ENCODE peak calls at places on chromosomes 7 and 10, in four cellular contexts. One of them, this sample, is unnamed.

GRCh38 chr10:127834791-127835190 is 58.0 kb downstream of the CLRN3 start:
- DNase-seq in gastrocnemius medialis: no peak
- DNase-seq in Panc1: no peak
- DNase-seq in IMR-90: no peak
- DNase-seq in this sample: no peak

GRCh38 chr7:98992076-98992475 is 113.7 kb downstream of the TRRAP start:
- DNase-seq in Panc1: no peak
- DNase-seq in IMR-90: no peak
- DNase-seq in gastrocnemius medialis: no peak
- DNase-seq in this sample: no peak

GRCh38 chr7:131606346-131607290 is 50.2 kb upstream of the PODXL start:
- DNase-seq in gastrocnemius medialis: no peak
- DNase-seq in IMR-90: no peak
- DNase-seq in Panc1: no peak
- DNase-seq in this sample: no peak

GRCh38 chr10:71978476-71978875 is 14.3 kb downstream of the CHST3 start:
- DNase-seq in IMR-90: no peak
- DNase-seq in gastrocnemius medialis: no peak
- DNase-seq in Panc1: no peak
- DNase-seq in this sample: no peak

GRCh38 chr10:38979535-38979934 is 885.4 kb downstream of the ZNF37A start:
- DNase-seq in IMR-90: no peak
- DNase-seq in Panc1: no peak
- DNase-seq in gastrocnemius medialis: no peak
- DNase-seq in this sample: peak; percentile 52

GRCh38 chr7:159103382-159104187 is 41.1 kb downstream of the VIPR2 start:
- DNase-seq in gastrocnemius medialis: no peak
- DNase-seq in Panc1: no peak
- DNase-seq in IMR-90: no peak
- DNase-seq in this sample: no peak

GRCh38 chr7:25093268-25093802 is 31.7 kb downstream of the CYCS start:
- DNase-seq in Panc1: peak; percentile 76
- DNase-seq in IMR-90: peak; percentile 70
- DNase-seq in gastrocnemius medialis: no peak
- DNase-seq in this sample: peak; percentile 82

GRCh38 chr7:155520114-155520513 is 26.2 kb downstream of the CNPY1 start:
- DNase-seq in IMR-90: no peak
- DNase-seq in gastrocnemius medialis: no peak
- DNase-seq in Panc1: no peak
- DNase-seq in this sample: peak; percentile 22

GRCh38 chr10:23099816-23100215 is 4.4 kb downstream of the MSRB2 start:
- DNase-seq in Panc1: no peak
- DNase-seq in gastrocnemius medialis: no peak
- DNase-seq in IMR-90: peak; percentile 7
- DNase-seq in this sample: no peak

GRCh38 chr7:116173051-116174028 is 37.0 kb upstream of the TES start:
- DNase-seq in IMR-90: peak; percentile 69
- DNase-seq in Panc1: peak; percentile 80
- DNase-seq in gastrocnemius medialis: no peak
- DNase-seq in this sample: no peak

GRCh38 chr10:103078676-103079075 is 114.4 kb downstream of the NT5C2 start:
- DNase-seq in gastrocnemius medialis: no peak
- DNase-seq in IMR-90: no peak
- DNase-seq in Panc1: no peak
- DNase-seq in this sample: no peak

GRCh38 chr10:124558901-124559321 is 97.3 kb downstream of the LHPP start:
- DNase-seq in Panc1: no peak
- DNase-seq in IMR-90: peak; percentile 12
- DNase-seq in gastrocnemius medialis: no peak
- DNase-seq in this sample: peak; percentile 71

GRCh38 chr10:86371116-86371515 is 4.5 kb upstream of the GRID1 start:
- DNase-seq in gastrocnemius medialis: no peak
- DNase-seq in Panc1: no peak
- DNase-seq in IMR-90: no peak
- DNase-seq in this sample: no peak

GRCh38 chr7:53325061-53325460 is 289.6 kb downstream of the POM121L12 start:
- DNase-seq in gastrocnemius medialis: no peak
- DNase-seq in IMR-90: no peak
- DNase-seq in Panc1: no peak
- DNase-seq in this sample: no peak

GRCh38 chr10:77173615-77174461 is 463.8 kb downstream of the KCNMA1 start:
- DNase-seq in Panc1: no peak
- DNase-seq in gastrocnemius medialis: peak; percentile 42
- DNase-seq in IMR-90: peak; percentile 79
- DNase-seq in this sample: peak; percentile 71

GRCh38 chr7:6433814-6434630 is 13.7 kb downstream of the DAGLB start:
- DNase-seq in IMR-90: no peak
- DNase-seq in gastrocnemius medialis: no peak
- DNase-seq in Panc1: no peak
- DNase-seq in this sample: no peak

GRCh38 chr7:44273681-44274622 is 51.4 kb downstream of the CAMK2B start:
- DNase-seq in IMR-90: no peak
- DNase-seq in gastrocnemius medialis: no peak
- DNase-seq in Panc1: no peak
- DNase-seq in this sample: peak; percentile 58

GRCh38 chr10:54133201-54133600 is 667.8 kb downstream of the PCDH15 start:
- DNase-seq in gastrocnemius medialis: no peak
- DNase-seq in Panc1: no peak
- DNase-seq in IMR-90: no peak
- DNase-seq in this sample: no peak

GRCh38 chr10:126013489-126014281 is 117.3 kb downstream of the FANK1 start:
- DNase-seq in IMR-90: peak; percentile 96
- DNase-seq in gastrocnemius medialis: no peak
- DNase-seq in Panc1: peak; percentile 43
- DNase-seq in this sample: peak; percentile 41

GRCh38 chr7:31553636-31554035 is 39.7 kb downstream of the ITPRID1 start:
- DNase-seq in Panc1: no peak
- DNase-seq in gastrocnemius medialis: no peak
- DNase-seq in IMR-90: no peak
- DNase-seq in this sample: no peak

GRCh38 chr7:31095286-31096197 is 43.4 kb downstream of the ADCYAP1R1 start:
- DNase-seq in gastrocnemius medialis: no peak
- DNase-seq in Panc1: no peak
- DNase-seq in IMR-90: no peak
- DNase-seq in this sample: peak; percentile 10

GRCh38 chr10:64036306-64036930 is 515.2 kb downstream of the REEP3 start:
- DNase-seq in Panc1: no peak
- DNase-seq in IMR-90: no peak
- DNase-seq in gastrocnemius medialis: no peak
- DNase-seq in this sample: no peak

GRCh38 chr10:46218921-46219320 is 67.9 kb upstream of the ANTXRL start:
- DNase-seq in IMR-90: no peak
- DNase-seq in gastrocnemius medialis: no peak
- DNase-seq in Panc1: no peak
- DNase-seq in this sample: no peak

GRCh38 chr7:152619027-152619739 is 56.8 kb downstream of the XRCC2 start:
- DNase-seq in IMR-90: no peak
- DNase-seq in gastrocnemius medialis: no peak
- DNase-seq in Panc1: no peak
- DNase-seq in this sample: no peak

GRCh38 chr10:100531761-100532160 is 2.1 kb upstream of the NDUFB8 start:
- DNase-seq in Panc1: no peak
- DNase-seq in gastrocnemius medialis: no peak
- DNase-seq in IMR-90: no peak
- DNase-seq in this sample: no peak

GRCh38 chr7:142407939-142408573 is 150.2 kb upstream of the PRSS58 start:
- DNase-seq in gastrocnemius medialis: no peak
- DNase-seq in Panc1: no peak
- DNase-seq in IMR-90: no peak
- DNase-seq in this sample: no peak

GRCh38 chr7:122987463-122987862 is 8.0 kb downstream of the TAS2R16 start:
- DNase-seq in Panc1: no peak
- DNase-seq in gastrocnemius medialis: no peak
- DNase-seq in IMR-90: no peak
- DNase-seq in this sample: no peak

GRCh38 chr7:141551080-141551772 is at the start of gene AGK:
- DNase-seq in IMR-90: peak; percentile 75
- DNase-seq in gastrocnemius medialis: peak; percentile 36
- DNase-seq in Panc1: no peak
- DNase-seq in this sample: peak; percentile 92

GRCh38 chr10:102819054-102819453 is 18.2 kb downstream of the CYP17A1 start:
- DNase-seq in IMR-90: no peak
- DNase-seq in gastrocnemius medialis: peak; percentile 35
- DNase-seq in Panc1: no peak
- DNase-seq in this sample: no peak

GRCh38 chr10:48444266-48444665 is 137.8 kb downstream of the MAPK8 start:
- DNase-seq in IMR-90: peak; percentile 51
- DNase-seq in Panc1: no peak
- DNase-seq in gastrocnemius medialis: no peak
- DNase-seq in this sample: no peak

GRCh38 chr7:137704723-137705122 is 142.1 kb downstream of the DGKI start:
- DNase-seq in IMR-90: no peak
- DNase-seq in gastrocnemius medialis: no peak
- DNase-seq in Panc1: no peak
- DNase-seq in this sample: no peak

GRCh38 chr10:27742926-27743735 is 2.5 kb downstream of the MKX start:
- DNase-seq in Panc1: no peak
- DNase-seq in IMR-90: no peak
- DNase-seq in gastrocnemius medialis: no peak
- DNase-seq in this sample: peak; percentile 79

GRCh38 chr10:77062381-77062780 is 575.2 kb downstream of the KCNMA1 start:
- DNase-seq in gastrocnemius medialis: no peak
- DNase-seq in Panc1: no peak
- DNase-seq in IMR-90: no peak
- DNase-seq in this sample: no peak

GRCh38 chr10:33216661-33217427 is 117.6 kb downstream of the NRP1 start:
- DNase-seq in Panc1: peak; percentile 50
- DNase-seq in IMR-90: no peak
- DNase-seq in gastrocnemius medialis: no peak
- DNase-seq in this sample: no peak
- H3K36me3 ChIP-seq in Panc1: peaks cover 5% of the 10 kb centered on the region
- H3K36me3 ChIP-seq in IMR-90: peaks cover 19% of the 10 kb centered on the region
- H3K36me3 ChIP-seq in gastrocnemius medialis: no peaks in the 10 kb centered on the region
- H3K36me3 ChIP-seq in this sample: peaks cover 34% of the 10 kb centered on the region

GRCh38 chr10:121662945-121663917 is 65.0 kb upstream of the FGFR2 start:
- DNase-seq in IMR-90: no peak
- DNase-seq in Panc1: no peak
- DNase-seq in gastrocnemius medialis: no peak
- DNase-seq in this sample: no peak
- TF ChIP-seq CTCF in IMR-90: no peak
- TF ChIP-seq CTCF in Panc1: peak; percentile 73
- TF ChIP-seq CTCF in gastrocnemius medialis: no peak
- TF ChIP-seq CTCF in this sample: peak; percentile 23

GRCh38 chr7:2542924-2543871 is 12.1 kb downstream of the BRAT1 start:
- DNase-seq in IMR-90: no peak
- DNase-seq in Panc1: no peak
- DNase-seq in gastrocnemius medialis: no peak
- DNase-seq in this sample: peak; percentile 74
- H3K36me3 ChIP-seq in IMR-90: peaks cover 62% of the 10 kb centered on the region
- H3K36me3 ChIP-seq in Panc1: peaks cover 7% of the 10 kb centered on the region
- H3K36me3 ChIP-seq in gastrocnemius medialis: no peaks in the 10 kb centered on the region
- H3K36me3 ChIP-seq in this sample: peaks cover 14% of the 10 kb centered on the region

GRCh38 chr10:80529604-80530003 is 8.1 kb upstream of the SH2D4B start:
- DNase-seq in Panc1: no peak
- DNase-seq in IMR-90: peak; percentile 22
- DNase-seq in gastrocnemius medialis: no peak
- DNase-seq in this sample: no peak

GRCh38 chr10:80530816-80531215 is 6.9 kb upstream of the SH2D4B start:
- DNase-seq in IMR-90: no peak
- DNase-seq in gastrocnemius medialis: no peak
- DNase-seq in Panc1: no peak
- DNase-seq in this sample: no peak

GRCh38 chr10:80528185-80528700 is 9.5 kb upstream of the SH2D4B start:
- DNase-seq in gastrocnemius medialis: no peak
- DNase-seq in Panc1: no peak
- DNase-seq in IMR-90: no peak
- DNase-seq in this sample: no peak

GRCh38 chr10:80528901-80529300 is 8.8 kb upstream of the SH2D4B start:
- DNase-seq in IMR-90: no peak
- DNase-seq in gastrocnemius medialis: no peak
- DNase-seq in Panc1: no peak
- DNase-seq in this sample: no peak

DNA sequence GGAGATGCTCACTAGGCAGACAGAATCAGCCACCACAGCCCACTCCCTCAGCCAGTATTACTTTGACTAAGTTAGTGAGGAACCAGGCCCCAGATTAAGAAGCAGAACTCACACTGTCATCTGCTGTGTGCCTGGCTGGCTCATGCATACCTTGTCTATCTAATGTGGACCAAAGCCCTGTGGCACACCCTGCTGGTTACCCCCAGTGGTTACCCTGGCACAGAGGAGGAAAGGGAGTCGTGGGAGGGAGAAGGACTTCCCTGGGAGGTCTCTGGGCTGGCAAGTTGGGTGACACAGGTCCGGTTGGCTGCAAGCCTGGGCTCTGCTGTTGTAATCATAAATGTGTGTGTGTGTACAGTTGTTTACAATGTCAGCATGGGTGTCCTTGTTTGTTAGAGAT is 7.5 kb upstream of the SH2D4B start:
- DNase-seq in IMR-90: peak; percentile 22
- DNase-seq in gastrocnemius medialis: no peak
- DNase-seq in Panc1: no peak
- DNase-seq in this sample: no peak
- TF ChIP-seq CTCF in IMR-90: peak; percentile 35
- TF ChIP-seq CTCF in gastrocnemius medialis: no peak
- TF ChIP-seq CTCF in Panc1: no peak
- TF ChIP-seq CTCF in this sample: no peak

GRCh38 chr7:849781-850180 is 17.5 kb downstream of the SUN1 start:
- DNase-seq in Panc1: no peak
- DNase-seq in gastrocnemius medialis: no peak
- DNase-seq in IMR-90: no peak
- DNase-seq in this sample: no peak

GRCh38 chr7:845091-845490 is 12.8 kb downstream of the SUN1 start:
- DNase-seq in gastrocnemius medialis: no peak
- DNase-seq in IMR-90: no peak
- DNase-seq in Panc1: no peak
- DNase-seq in this sample: no peak

GRCh38 chr7:845731-846130 is 13.5 kb downstream of the SUN1 start:
- DNase-seq in gastrocnemius medialis: no peak
- DNase-seq in IMR-90: no peak
- DNase-seq in Panc1: no peak
- DNase-seq in this sample: no peak

GRCh38 chr7:851204-851603 is 18.9 kb downstream of the SUN1 start:
- DNase-seq in Panc1: no peak
- DNase-seq in gastrocnemius medialis: no peak
- DNase-seq in IMR-90: no peak
- DNase-seq in this sample: no peak

GRCh38 chr7:849145-849544 is 16.9 kb downstream of the SUN1 start:
- DNase-seq in IMR-90: no peak
- DNase-seq in Panc1: no peak
- DNase-seq in gastrocnemius medialis: no peak
- DNase-seq in this sample: no peak
- H3K36me3 ChIP-seq in IMR-90: peaks cover 48% of the 10 kb centered on the region
- H3K36me3 ChIP-seq in Panc1: peaks cover 6% of the 10 kb centered on the region
- H3K36me3 ChIP-seq in gastrocnemius medialis: no peaks in the 10 kb centered on the region
- H3K36me3 ChIP-seq in this sample: peaks cover 38% of the 10 kb centered on the region

DNA sequence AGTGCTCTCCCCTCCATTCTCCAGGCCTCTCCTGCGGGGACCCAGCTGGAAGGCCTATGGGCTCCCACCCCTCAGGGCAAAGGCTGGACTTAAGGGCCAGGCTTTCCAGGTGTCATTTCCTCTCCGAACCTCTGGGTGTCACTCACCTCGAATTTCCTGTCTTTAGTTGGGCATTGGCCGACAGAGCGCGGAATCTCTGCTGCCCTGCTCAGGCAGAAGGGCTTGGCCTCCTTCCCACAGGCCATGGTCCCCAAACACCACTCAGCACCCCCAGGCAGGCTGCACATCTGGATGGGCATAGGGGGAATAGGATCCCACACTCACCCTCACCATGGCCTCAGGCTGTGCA is 212.9 kb downstream of the CCSER2 start:
- DNase-seq in Panc1: no peak
- DNase-seq in gastrocnemius medialis: no peak
- DNase-seq in IMR-90: no peak
- DNase-seq in this sample: no peak
- TF ChIP-seq CTCF in Panc1: no peak
- TF ChIP-seq CTCF in gastrocnemius medialis: no peak
- TF ChIP-seq CTCF in IMR-90: no peak
- TF ChIP-seq CTCF in this sample: no peak

This sample was measured in kidney.